ENCODE peak calls at places on chromosomes 7 and 10, in eight cellular contexts. B is glutamatergic neuron, T is brain microvascular endothelial cell, S is AG04449, H is AG09319, E is tibial nerve, Q is cardiac fibroblast, J is suprapubic skin. I is an unnamed sample.

GRCh38 chr7:138875794-138876193 is 77.8 kb upstream of the ATP6V0A4 start:
- DNase-seq in J (no peak), E (no peak), B (no peak), T (peak), Q (peak), H (no peak), S (peak), I (peak)

GRCh38 chr10:116787018-116787674 is 44.8 kb upstream of the HSPA12A start:
- DNase-seq in H (no peak), Q (no peak), J (no peak), T (no peak), E (no peak), B (peak), S (no peak), I (no peak)

GRCh38 chr7:134477954-134478353 is 19.1 kb upstream of the AKR1B1 start:
- DNase-seq in H (no peak), T (no peak), S (no peak), B (no peak), Q (peak), E (no peak), J (no peak), I (peak)

GRCh38 chr7:84188811-84189405 is 5.7 kb downstream of the SEMA3A start:
- DNase-seq in H (no peak), B (no peak), J (no peak), S (no peak), E (no peak), Q (peak), T (no peak), I (no peak)

GRCh38 chr7:5195157-5195556 is 5.1 kb downstream of the WIPI2 start:
- DNase-seq in H (no peak), Q (no peak), S (no peak), J (no peak), T (no peak), B (no peak), E (no peak), I (no peak)

GRCh38 chr10:34282186-34282585 is 532.9 kb downstream of the PARD3 start:
- DNase-seq in H (no peak), S (no peak), E (no peak), Q (no peak), J (no peak), T (no peak), B (no peak), I (no peak)

GRCh38 chr7:74612015-74612829 is 45.3 kb upstream of the GTF2I start:
- DNase-seq in S (no peak), H (no peak), J (no peak), E (no peak), T (peak), Q (no peak), B (peak), I (no peak)

GRCh38 chr10:49273082-49273465 is 25.9 kb upstream of the C10orf71 start:
- DNase-seq in E (no peak), T (no peak), Q (no peak), S (no peak), H (no peak), J (no peak), B (no peak), I (no peak)

GRCh38 chr7:26858229-26858568 is 6.2 kb downstream of the SKAP2 start:
- DNase-seq in J (no peak), T (no peak), E (no peak), Q (no peak), S (no peak), H (no peak), B (no peak), I (no peak)

GRCh38 chr10:35378547-35379210 is 42.4 kb downstream of the CCNY start:
- DNase-seq in J (no peak), B (no peak), E (no peak), H (no peak), S (no peak), T (peak), Q (peak), I (no peak)

GRCh38 chr7:12907774-12908173 is 220.3 kb downstream of the ARL4A start:
- DNase-seq in Q (no peak), B (no peak), H (no peak), S (no peak), T (no peak), E (no peak), J (no peak), I (no peak)
- TF ChIP-seq CTCF in Q (no peak), B (no peak), H (no peak), S (no peak), T (no peak), E (no peak), J (no peak), I (no peak)

GRCh38 chr7:157241631-157242030 is 95.2 kb upstream of the DNAJB6 start:
- DNase-seq in S (no peak), Q (no peak), B (no peak), T (no peak), J (no peak), E (no peak), H (no peak), I (no peak)

GRCh38 chr7:157234271-157234670 is 95.5 kb downstream of the UBE3C start:
- DNase-seq in H (peak), E (no peak), T (no peak), S (no peak), Q (no peak), J (no peak), B (no peak), I (no peak)

GRCh38 chr7:157235357-157236018 is 96.8 kb downstream of the UBE3C start:
- DNase-seq in B (no peak), E (no peak), H (no peak), J (no peak), T (peak), Q (peak), S (no peak), I (peak)

GRCh38 chr7:157239571-157240270 is 97.1 kb upstream of the DNAJB6 start:
- DNase-seq in T (no peak), H (no peak), E (no peak), S (no peak), J (no peak), Q (no peak), B (no peak), I (no peak)

GRCh38 chr7:157238087-157238486 is 98.7 kb upstream of the DNAJB6 start:
- DNase-seq in S (no peak), Q (no peak), B (no peak), J (no peak), E (no peak), T (no peak), H (no peak), I (no peak)
- TF ChIP-seq CTCF in S (no peak), Q (peak), B (no peak), J (no peak), E (no peak), T (peak), H (no peak), I (peak)

GRCh38 chr7:145020454-145020853 is 184.6 kb upstream of the TPK1 start:
- DNase-seq in Q (no peak), H (no peak), B (no peak), E (no peak), T (no peak), S (no peak), J (no peak), I (no peak)

GRCh38 chr7:145016068-145016467 is 180.2 kb upstream of the TPK1 start:
- DNase-seq in H (no peak), Q (no peak), B (no peak), S (no peak), E (no peak), T (no peak), J (no peak), I (no peak)
- TF ChIP-seq CTCF in H (no peak), Q (no peak), B (no peak), S (no peak), E (no peak), T (no peak), J (no peak), I (no peak)

GRCh38 chr7:42645906-42646305 is 266.0 kb downstream of the C7orf25 start:
- DNase-seq in S (no peak), E (no peak), T (no peak), J (no peak), B (no peak), H (no peak), Q (peak), I (no peak)

GRCh38 chr7:42642699-42643098 is 269.2 kb downstream of the C7orf25 start:
- DNase-seq in J (no peak), B (no peak), E (no peak), T (no peak), H (no peak), S (no peak), Q (no peak), I (no peak)

DNA sequence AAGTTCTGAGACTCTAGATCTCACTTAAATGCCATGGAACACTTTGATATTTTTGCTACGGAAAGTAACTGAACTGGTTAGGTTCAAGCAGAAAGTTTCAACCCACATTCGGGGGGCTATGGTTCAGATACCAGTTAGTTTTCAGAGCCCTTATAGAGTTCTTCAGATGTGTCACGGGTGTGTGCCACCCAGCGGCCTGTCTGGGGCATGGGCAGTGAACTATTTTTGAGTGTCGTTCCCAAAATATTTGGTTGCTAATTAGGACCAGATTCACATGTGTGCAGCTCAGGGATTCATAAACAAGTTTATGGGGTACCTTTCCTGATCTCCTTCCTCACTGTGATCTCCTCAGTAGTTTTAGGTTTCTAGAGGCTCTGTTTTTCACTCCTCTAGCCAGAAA is 271.9 kb downstream of the C7orf25 start:
- DNase-seq in B (no peak), T (no peak), J (no peak), H (no peak), S (no peak), Q (no peak), E (no peak), I (no peak)
- TF ChIP-seq CTCF in B (no peak), T (peak), J (no peak), H (peak), S (peak), Q (no peak), E (no peak), I (peak)

GRCh38 chr7:141754939-141755338 is 9.0 kb upstream of the TAS2R3 start:
- DNase-seq in Q (peak), H (no peak), T (no peak), J (no peak), S (no peak), E (no peak), B (no peak), I (peak)
- TF ChIP-seq CTCF in Q (peak), H (peak), T (peak), J (no peak), S (peak), E (peak), B (peak), I (peak)

GRCh38 chr10:86128360-86128759 is 238.2 kb downstream of the GRID1 start:
- DNase-seq in E (no peak), Q (no peak), S (no peak), H (no peak), B (no peak), J (no peak), T (no peak), I (no peak)
- TF ChIP-seq CTCF in E (no peak), Q (no peak), S (no peak), H (no peak), B (no peak), J (no peak), T (no peak), I (no peak)

I was measured in HFFc6.